ENCODE peak calls at places on chromosomes 12 and 14, in five cellular contexts. A is foreskin fibroblast, N is type B pancreatic cell, M is OCI-LY7, P is nephron progenitor cell. D is an unnamed sample.

GRCh38 chr12:106685381-106685780 is 89.1 kb upstream of the RIC8B start:
- DNase-seq in A (no peak), N (no peak), M (no peak), P (no peak), D (no peak)

GRCh38 chr14:90408713-90409112 is 11.9 kb downstream of the CALM1 start:
- DNase-seq in A (no peak), N (no peak), M (no peak), P (no peak), D (no peak)

GRCh38 chr14:73227812-73228781 is 9.2 kb upstream of the PAPLN start:
- DNase-seq in A (peak), N (no peak), M (no peak), P (no peak), D (peak)

GRCh38 chr12:24360907-24361306 is 411.4 kb upstream of the SOX5 start:
- DNase-seq in A (no peak), N (no peak), M (no peak), P (no peak), D (no peak)

GRCh38 chr14:73627033-73627432 is 14.7 kb downstream of the ACOT6 start:
- DNase-seq in A (no peak), N (no peak), M (no peak), P (no peak), D (no peak)

GRCh38 chr12:132401982-132402381 is 72.6 kb upstream of the GALNT9 start:
- DNase-seq in A (no peak), N (no peak), M (no peak), P (no peak), D (no peak)

GRCh38 chr12:1929985-1930815 is 11.7 kb upstream of the CACNA2D4 start:
- DNase-seq in A (no peak), N (peak), M (no peak), P (no peak), D (no peak)

GRCh38 chr12:23113781-23114180 is 488.8 kb downstream of the ETNK1 start:
- DNase-seq in A (no peak), N (no peak), M (no peak), P (no peak), D (no peak)

GRCh38 chr14:60640859-60641721 is 8.2 kb downstream of the SIX1 start:
- DNase-seq in A (no peak), N (no peak), M (no peak), P (no peak), D (no peak)

GRCh38 chr12:64450711-64451486 is 1.0 kb upstream of the TBK1 start:
- DNase-seq in A (peak), N (no peak), M (peak), P (no peak), D (no peak)

GRCh38 chr14:105529506-105530445 is 3.4 kb downstream of the TMEM121 start:
- DNase-seq in A (no peak), N (no peak), M (peak), P (no peak), D (no peak)

GRCh38 chr12:57896437-57897201 is 44.7 kb upstream of the ATP23 start:
- DNase-seq in A (peak), N (peak), M (no peak), P (peak), D (no peak)

GRCh38 chr12:79988368-79988767 is 53.5 kb upstream of the PPP1R12A start:
- DNase-seq in A (peak), N (no peak), M (no peak), P (no peak), D (no peak)

GRCh38 chr14:100664841-100665425 is 61.8 kb upstream of the DLK1 start:
- DNase-seq in A (peak), N (no peak), M (no peak), P (no peak), D (peak)

GRCh38 chr14:88798161-88798560 is 5.4 kb upstream of the EML5 start:
- DNase-seq in A (no peak), N (no peak), M (no peak), P (no peak), D (no peak)

GRCh38 chr12:54014315-54015209 is 5.8 kb downstream of the HOXC8 start:
- DNase-seq in A (no peak), N (no peak), M (no peak), P (no peak), D (no peak)

GRCh38 chr12:66662729-66663128 is 16.1 kb downstream of the GRIP1 start:
- DNase-seq in A (peak), N (no peak), M (no peak), P (no peak), D (no peak)

GRCh38 chr14:90336401-90336800 is 4.7 kb upstream of the NRDE2 start:
- DNase-seq in A (no peak), N (no peak), M (no peak), P (no peak), D (no peak)

GRCh38 chr12:50517456-50518048 is 12.8 kb downstream of the DIP2B start:
- DNase-seq in A (no peak), N (no peak), M (peak), P (no peak), D (no peak)

GRCh38 chr12:10226740-10227139 is 14.1 kb downstream of the GABARAPL1 start:
- DNase-seq in A (no peak), N (no peak), M (no peak), P (no peak), D (no peak)

GRCh38 chr12:105142259-105142658 is 34.7 kb downstream of the WASHC4 start:
- DNase-seq in A (no peak), N (no peak), M (no peak), P (no peak), D (no peak)

GRCh38 chr14:100524933-100525243 is 62.3 kb downstream of the BEGAIN start:
- DNase-seq in A (no peak), N (peak), M (peak), P (peak), D (no peak)

GRCh38 chr14:54839681-54840080 is 62.9 kb downstream of the GCH1 start:
- DNase-seq in A (no peak), N (no peak), M (no peak), P (no peak), D (no peak)

GRCh38 chr14:91207008-91207407 is 37.5 kb downstream of the GPR68 start:
- DNase-seq in A (no peak), N (no peak), M (no peak), P (no peak), D (no peak)

GRCh38 chr12:94277426-94278000 is 129.1 kb downstream of the PLXNC1 start:
- DNase-seq in A (no peak), N (peak), M (no peak), P (no peak), D (no peak)

GRCh38 chr12:44847888-44848770 is 28.0 kb downstream of the NELL2 start:
- DNase-seq in A (no peak), N (no peak), M (peak), P (no peak), D (no peak)

GRCh38 chr14:72291908-72292688 is 359.9 kb downstream of the RGS6 start:
- DNase-seq in A (peak), N (no peak), M (peak), P (peak), D (no peak)

GRCh38 chr12:30754750-30755394 is at the start of gene CAPRIN2:
- DNase-seq in A (peak), N (peak), M (peak), P (peak), D (peak)

GRCh38 chr14:27090716-27091115 is 492.9 kb upstream of the NOVA1 start:
- DNase-seq in A (no peak), N (no peak), M (no peak), P (no peak), D (no peak)

GRCh38 chr14:102770147-102770909 is 6.9 kb upstream of the TRAF3 start:
- DNase-seq in A (no peak), N (no peak), M (no peak), P (no peak), D (no peak)

GRCh38 chr14:51786227-51786626 is 74.2 kb upstream of the GNG2 start:
- DNase-seq in A (no peak), N (no peak), M (no peak), P (no peak), D (no peak)

GRCh38 chr14:36975834-36976233 is 196.6 kb downstream of the SLC25A21 start:
- DNase-seq in A (no peak), N (no peak), M (no peak), P (no peak), D (no peak)

DNA sequence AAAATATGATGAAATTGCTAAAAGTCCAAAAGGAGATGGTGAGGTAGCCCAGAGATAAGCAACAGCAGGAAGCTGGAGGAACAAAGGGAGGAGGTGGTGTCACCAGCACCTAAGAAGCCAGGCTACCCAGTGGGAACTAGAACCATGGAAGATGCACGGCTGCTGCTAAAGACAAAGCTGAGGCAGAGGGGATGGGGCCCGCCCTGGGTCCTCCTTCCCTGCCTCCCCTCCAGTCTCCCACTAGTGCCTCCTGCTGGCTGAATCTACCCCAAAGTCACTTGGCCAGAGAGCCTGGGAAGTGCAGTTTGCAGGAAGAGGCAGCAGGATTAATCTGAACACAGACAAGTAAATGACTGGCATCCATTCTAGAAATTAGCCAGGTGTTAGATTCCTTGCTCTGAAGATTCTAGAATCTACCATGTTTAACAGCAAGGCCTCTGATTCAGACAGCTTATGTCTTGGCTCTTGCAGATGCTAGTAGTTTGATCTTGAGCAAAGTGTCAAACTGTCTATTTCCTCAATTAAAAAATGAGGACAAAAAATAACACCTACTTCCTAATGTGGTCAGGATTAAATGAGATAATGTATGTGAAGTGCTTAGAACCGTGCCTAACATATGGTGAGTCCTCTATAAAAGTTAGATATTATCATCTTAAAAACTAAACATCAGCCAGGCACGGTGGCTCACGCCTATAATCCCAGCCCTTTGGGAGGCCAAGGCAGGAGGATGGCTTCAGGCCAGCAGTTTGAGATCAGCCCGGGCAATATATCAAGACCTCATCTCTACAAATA is 5.9 kb upstream of the LRP10 start:
- DNase-seq in A (no peak), N (no peak), M (no peak), P (no peak), D (no peak)
- TF ChIP-seq CTCF in A (peak), N (peak), M (peak), P (no peak), D (peak)

GRCh38 chr12:89995870-89996269 is 287.2 kb upstream of the ATP2B1 start:
- DNase-seq in A (no peak), N (no peak), M (no peak), P (no peak), D (no peak)

GRCh38 chr12:90000721-90001120 is 292.1 kb upstream of the ATP2B1 start:
- DNase-seq in A (no peak), N (no peak), M (no peak), P (no peak), D (no peak)

GRCh38 chr12:90004319-90005074 is 295.9 kb upstream of the ATP2B1 start:
- DNase-seq in A (no peak), N (no peak), M (peak), P (no peak), D (no peak)

GRCh38 chr12:90003688-90004087 is 295.1 kb upstream of the ATP2B1 start:
- DNase-seq in A (no peak), N (no peak), M (no peak), P (no peak), D (no peak)

DNA sequence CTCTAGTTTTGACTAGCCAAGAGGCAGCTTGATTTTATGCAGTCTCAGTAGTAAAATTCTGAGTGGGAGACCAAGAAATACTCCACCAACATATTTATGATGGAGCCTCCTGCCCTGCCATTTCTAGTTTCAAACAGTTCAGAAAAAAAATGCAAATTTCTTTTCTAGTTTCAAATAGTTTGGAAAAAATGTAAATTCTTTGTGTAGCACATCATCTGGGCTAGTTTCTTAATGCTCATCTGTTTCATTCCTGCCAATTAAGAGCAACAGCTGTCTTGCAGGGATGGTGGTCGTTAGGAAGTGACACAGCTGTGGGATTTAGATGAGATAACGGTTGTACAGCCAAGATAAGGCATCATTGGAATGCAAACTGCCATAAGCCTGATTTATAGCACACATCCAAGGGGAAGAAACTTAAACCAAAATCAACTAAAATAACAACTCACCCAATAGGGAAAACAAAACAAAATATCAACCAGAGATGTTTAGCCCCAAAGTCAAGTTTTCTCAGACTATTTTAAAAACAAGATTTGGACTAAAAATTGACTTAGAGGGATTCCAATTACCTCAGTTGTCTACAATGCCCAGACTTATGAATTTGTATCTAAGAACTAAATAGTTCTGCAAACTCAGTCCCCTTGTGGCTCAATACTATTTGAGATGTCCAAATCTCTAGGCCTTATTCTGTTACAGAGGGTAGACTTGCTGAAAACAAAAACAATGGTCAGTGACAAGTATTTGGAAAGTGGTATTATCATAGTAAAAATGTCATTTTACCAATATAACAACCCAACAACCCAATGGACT is 291.3 kb upstream of the ATP2B1 start:
- DNase-seq in A (peak), N (no peak), M (no peak), P (no peak), D (no peak)
- TF ChIP-seq CTCF in A (no peak), N (no peak), M (no peak), P (no peak), D (no peak)

DNA sequence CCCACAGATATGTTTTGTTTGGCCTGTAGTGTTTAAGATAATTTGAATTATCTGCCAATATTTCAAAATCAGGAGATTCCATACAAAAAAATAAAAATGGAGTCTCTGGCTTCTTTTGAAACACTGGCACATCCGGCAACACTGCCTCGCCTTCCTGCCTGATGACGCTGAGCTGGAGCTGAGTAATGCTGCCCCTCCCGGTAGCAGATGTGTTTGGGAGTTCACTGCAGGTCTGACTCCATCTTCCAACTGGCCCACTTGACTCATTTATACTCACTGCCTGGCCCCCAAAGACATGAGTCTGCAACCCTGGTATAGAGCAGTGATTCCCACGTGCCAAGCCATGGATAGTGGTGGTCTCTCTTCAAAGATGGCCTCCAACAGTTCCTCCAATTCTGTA is 7.4 kb downstream of the CIT start:
- DNase-seq in A (peak), N (no peak), M (no peak), P (no peak), D (peak)
- TF ChIP-seq CTCF in A (no peak), N (no peak), M (no peak), P (no peak), D (peak)

GRCh38 chr14:97180304-97181200 is 383.4 kb downstream of the VRK1 start:
- DNase-seq in A (peak), N (no peak), M (no peak), P (no peak), D (no peak)
- TF ChIP-seq CTCF in A (peak), N (no peak), M (no peak), P (no peak), D (no peak)

DNA sequence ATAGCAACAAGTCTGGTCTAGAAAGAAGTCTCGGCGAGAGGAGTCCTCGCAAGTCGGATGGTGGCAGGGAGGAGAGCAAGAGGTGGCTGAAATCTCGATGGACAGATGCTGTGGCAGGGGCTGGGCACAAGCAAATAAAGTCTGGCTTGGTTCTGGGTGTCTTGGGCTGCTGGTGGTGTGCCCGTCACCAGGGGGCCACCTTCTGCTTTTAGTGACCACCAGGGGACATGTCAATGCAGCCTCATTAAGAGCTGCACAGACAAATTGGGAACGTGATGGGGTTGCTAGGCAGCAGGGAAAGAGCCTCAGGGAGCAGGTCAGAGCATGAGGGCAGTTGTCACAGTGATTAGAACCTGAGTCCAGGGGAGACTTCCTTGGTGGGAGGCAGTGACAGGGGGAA is 43.9 kb downstream of the LRRC74A start:
- DNase-seq in A (no peak), N (no peak), M (no peak), P (peak), D (no peak)
- TF ChIP-seq CTCF in A (no peak), N (peak), M (no peak), P (peak), D (no peak)

DNA sequence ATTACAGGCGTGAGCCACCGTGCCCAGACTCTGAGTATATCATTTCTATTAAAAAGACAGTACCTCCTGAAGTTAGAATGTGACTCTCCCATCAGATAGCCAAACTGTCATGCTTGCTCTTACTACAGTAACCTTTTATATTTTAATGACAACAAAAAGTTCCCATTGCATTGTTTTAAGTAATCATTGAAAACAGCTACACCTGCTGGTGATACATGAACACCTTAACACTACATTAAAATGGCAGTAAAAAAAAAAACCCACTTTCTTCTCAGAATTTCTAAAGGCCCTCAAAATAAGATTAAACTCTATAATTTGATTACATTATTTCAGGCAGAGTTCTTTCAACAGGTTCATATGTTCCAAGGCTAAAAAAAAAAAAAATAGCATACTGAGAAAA is 76.7 kb downstream of the SH2B3 start:
- DNase-seq in A (no peak), N (no peak), M (peak), P (no peak), D (no peak)
- TF ChIP-seq CTCF in A (no peak), N (peak), M (peak), P (no peak), D (peak)

DNA sequence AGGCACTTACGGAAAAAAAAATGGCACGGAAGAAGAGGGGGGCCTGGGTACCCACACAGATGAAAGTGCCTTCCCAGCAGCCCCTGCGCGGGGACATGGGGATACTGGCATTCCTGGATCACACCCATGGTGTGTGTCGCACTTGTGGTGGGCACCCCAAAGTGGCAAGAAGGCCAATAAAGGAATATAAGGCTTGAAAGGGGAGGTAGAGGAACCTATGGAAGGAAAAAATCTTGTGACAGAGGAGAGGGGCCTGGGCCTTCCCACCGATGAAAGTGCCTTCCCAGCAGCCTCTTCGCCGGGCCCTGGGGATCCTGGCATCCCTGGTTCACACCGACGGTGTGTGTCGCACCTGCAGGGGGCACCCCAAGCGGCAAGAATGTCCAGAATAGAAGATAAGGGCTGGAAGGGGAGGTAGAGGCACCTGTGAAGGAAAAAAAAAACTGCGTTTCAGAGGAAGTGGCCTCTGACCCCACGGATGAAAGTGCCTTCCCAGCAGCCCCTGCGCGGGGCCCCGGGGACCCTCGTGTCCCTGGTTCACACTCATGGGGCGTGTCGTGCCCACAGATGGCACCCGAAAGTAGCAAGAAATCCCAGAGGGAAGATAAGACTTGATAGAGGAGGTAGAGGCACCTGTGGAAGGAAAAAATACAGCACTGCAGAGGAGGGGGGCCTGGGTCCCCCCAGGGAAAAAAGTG is 284.0 kb downstream of the ALG10 start:
- DNase-seq in A (no peak), N (no peak), M (no peak), P (no peak), D (no peak)
- TF ChIP-seq CTCF in A (no peak), N (no peak), M (no peak), P (no peak), D (no peak)

GRCh38 chr14:84857129-84857528 is 672.8 kb upstream of the FLRT2 start:
- DNase-seq in A (no peak), N (no peak), M (no peak), P (no peak), D (no peak)
- TF ChIP-seq CTCF in A (no peak), N (no peak), M (no peak), P (no peak), D (no peak)

D was measured in AG09319.